ENCODE peak calls at places on chromosomes 6 and 20, in seven cellular contexts. One of them, this sample, is unnamed.

GRCh38 chr20:17678295-17678694 is 3.7 kb downstream of the RRBP1 start:
- DNase-seq in GM12864: no peak
- DNase-seq in AG04449: no peak
- DNase-seq in GM20000: no peak
- DNase-seq in Panc1: no peak
- DNase-seq in heart left ventricle: no peak
- DNase-seq in stomach: no peak
- DNase-seq in this sample: no peak

GRCh38 chr6:80005406-80005805 is 957 bp downstream of the TTK start:
- DNase-seq in GM12864: no peak
- DNase-seq in AG04449: no peak
- DNase-seq in GM20000: no peak
- DNase-seq in Panc1: no peak
- DNase-seq in heart left ventricle: no peak
- DNase-seq in stomach: no peak
- DNase-seq in this sample: no peak

GRCh38 chr20:34713194-34713943 is 9.2 kb downstream of the TP53INP2 start:
- DNase-seq in GM12864: no peak
- DNase-seq in AG04449: peak; percentile 99
- DNase-seq in GM20000: no peak
- DNase-seq in Panc1: peak; percentile 91
- DNase-seq in heart left ventricle: no peak
- DNase-seq in stomach: no peak
- DNase-seq in this sample: no peak

GRCh38 chr6:68279793-68280557 is 355.1 kb upstream of the ADGRB3 start:
- DNase-seq in GM12864: no peak
- DNase-seq in AG04449: no peak
- DNase-seq in GM20000: no peak
- DNase-seq in Panc1: no peak
- DNase-seq in heart left ventricle: no peak
- DNase-seq in stomach: no peak
- DNase-seq in this sample: no peak

GRCh38 chr6:27188206-27188884 is 59.2 kb upstream of the PRSS16 start:
- DNase-seq in GM12864: peak; percentile 52
- DNase-seq in AG04449: peak; percentile 38
- DNase-seq in GM20000: peak; percentile 61
- DNase-seq in Panc1: no peak
- DNase-seq in heart left ventricle: peak; percentile 37
- DNase-seq in stomach: peak; percentile 48
- DNase-seq in this sample: no peak

GRCh38 chr20:9306521-9306920 is 207.9 kb upstream of the LAMP5 start:
- DNase-seq in GM12864: no peak
- DNase-seq in AG04449: peak; percentile 80
- DNase-seq in GM20000: no peak
- DNase-seq in Panc1: no peak
- DNase-seq in heart left ventricle: no peak
- DNase-seq in stomach: no peak
- DNase-seq in this sample: no peak

GRCh38 chr6:104212977-104213696 is 646.6 kb downstream of the HACE1 start:
- DNase-seq in GM12864: no peak
- DNase-seq in AG04449: no peak
- DNase-seq in GM20000: no peak
- DNase-seq in Panc1: no peak
- DNase-seq in heart left ventricle: no peak
- DNase-seq in stomach: no peak
- DNase-seq in this sample: no peak

GRCh38 chr20:15814903-15815302 is 758.3 kb downstream of the KIF16B start:
- DNase-seq in GM12864: no peak
- DNase-seq in AG04449: no peak
- DNase-seq in GM20000: no peak
- DNase-seq in Panc1: no peak
- DNase-seq in heart left ventricle: no peak
- DNase-seq in stomach: no peak
- DNase-seq in this sample: no peak

GRCh38 chr6:151963001-151963400 is 155.5 kb downstream of the ESR1 start:
- DNase-seq in GM12864: no peak
- DNase-seq in AG04449: no peak
- DNase-seq in GM20000: no peak
- DNase-seq in Panc1: no peak
- DNase-seq in heart left ventricle: no peak
- DNase-seq in stomach: no peak
- DNase-seq in this sample: no peak

GRCh38 chr20:9374068-9374467 is 140.3 kb upstream of the LAMP5 start:
- DNase-seq in GM12864: no peak
- DNase-seq in AG04449: no peak
- DNase-seq in GM20000: no peak
- DNase-seq in Panc1: no peak
- DNase-seq in heart left ventricle: no peak
- DNase-seq in stomach: no peak
- DNase-seq in this sample: no peak

GRCh38 chr6:34174846-34175399 is 29.0 kb upstream of the GRM4 start:
- DNase-seq in GM12864: no peak
- DNase-seq in AG04449: no peak
- DNase-seq in GM20000: no peak
- DNase-seq in Panc1: no peak
- DNase-seq in heart left ventricle: no peak
- DNase-seq in stomach: peak; percentile 7
- DNase-seq in this sample: no peak

GRCh38 chr6:30707281-30707850 is 9.7 kb downstream of the MDC1 start:
- DNase-seq in GM12864: no peak
- DNase-seq in AG04449: no peak
- DNase-seq in GM20000: no peak
- DNase-seq in Panc1: no peak
- DNase-seq in heart left ventricle: no peak
- DNase-seq in stomach: no peak
- DNase-seq in this sample: no peak

GRCh38 chr6:166636191-166636938 is 9.3 kb upstream of the RPS6KA2 start:
- DNase-seq in GM12864: no peak
- DNase-seq in AG04449: no peak
- DNase-seq in GM20000: no peak
- DNase-seq in Panc1: no peak
- DNase-seq in heart left ventricle: no peak
- DNase-seq in stomach: no peak
- DNase-seq in this sample: no peak

GRCh38 chr20:57593134-57593886 is 26.9 kb downstream of the ZBP1 start:
- DNase-seq in GM12864: no peak
- DNase-seq in AG04449: no peak
- DNase-seq in GM20000: no peak
- DNase-seq in Panc1: no peak
- DNase-seq in heart left ventricle: peak; percentile 22
- DNase-seq in stomach: no peak
- DNase-seq in this sample: no peak

GRCh38 chr6:170279977-170280688 is 10.7 kb downstream of the DLL1 start:
- DNase-seq in GM12864: peak; percentile 36
- DNase-seq in AG04449: no peak
- DNase-seq in GM20000: peak; percentile 74
- DNase-seq in Panc1: peak; percentile 33
- DNase-seq in heart left ventricle: no peak
- DNase-seq in stomach: peak; percentile 75
- DNase-seq in this sample: peak; percentile 39

GRCh38 chr6:134517145-134517658 is 199.3 kb upstream of the SGK1 start:
- DNase-seq in GM12864: no peak
- DNase-seq in AG04449: no peak
- DNase-seq in GM20000: no peak
- DNase-seq in Panc1: no peak
- DNase-seq in heart left ventricle: peak; percentile 92
- DNase-seq in stomach: peak; percentile 90
- DNase-seq in this sample: no peak

GRCh38 chr6:37868447-37868825 is 48.9 kb downstream of the ZFAND3 start:
- DNase-seq in GM12864: no peak
- DNase-seq in AG04449: peak; percentile 49
- DNase-seq in GM20000: no peak
- DNase-seq in Panc1: no peak
- DNase-seq in heart left ventricle: no peak
- DNase-seq in stomach: no peak
- DNase-seq in this sample: no peak

GRCh38 chr20:58718729-58719128 is 26.1 kb downstream of the NPEPL1 start:
- DNase-seq in GM12864: no peak
- DNase-seq in AG04449: no peak
- DNase-seq in GM20000: no peak
- DNase-seq in Panc1: no peak
- DNase-seq in heart left ventricle: no peak
- DNase-seq in stomach: no peak
- DNase-seq in this sample: peak; percentile 21

GRCh38 chr6:46635462-46635861 is 17.2 kb downstream of the CYP39A1 start:
- DNase-seq in GM12864: no peak
- DNase-seq in AG04449: no peak
- DNase-seq in GM20000: no peak
- DNase-seq in Panc1: no peak
- DNase-seq in heart left ventricle: no peak
- DNase-seq in stomach: no peak
- DNase-seq in this sample: no peak

GRCh38 chr20:34129518-34130162 is 17.6 kb upstream of the EIF2S2 start:
- DNase-seq in GM12864: no peak
- DNase-seq in AG04449: no peak
- DNase-seq in GM20000: peak; percentile 88
- DNase-seq in Panc1: peak; percentile 47
- DNase-seq in heart left ventricle: peak; percentile 41
- DNase-seq in stomach: peak; percentile 64
- DNase-seq in this sample: peak; percentile 36

GRCh38 chr20:12592756-12593155 is 416.0 kb upstream of the SPTLC3 start:
- DNase-seq in GM12864: no peak
- DNase-seq in AG04449: no peak
- DNase-seq in GM20000: no peak
- DNase-seq in Panc1: no peak
- DNase-seq in heart left ventricle: no peak
- DNase-seq in stomach: no peak
- DNase-seq in this sample: no peak

GRCh38 chr6:168322966-168323365 is 3.4 kb upstream of the DACT2 start:
- DNase-seq in GM12864: no peak
- DNase-seq in AG04449: no peak
- DNase-seq in GM20000: no peak
- DNase-seq in Panc1: no peak
- DNase-seq in heart left ventricle: no peak
- DNase-seq in stomach: no peak
- DNase-seq in this sample: no peak

GRCh38 chr6:88359530-88360202 is 193.5 kb upstream of the CNR1 start:
- DNase-seq in GM12864: no peak
- DNase-seq in AG04449: no peak
- DNase-seq in GM20000: no peak
- DNase-seq in Panc1: no peak
- DNase-seq in heart left ventricle: no peak
- DNase-seq in stomach: no peak
- DNase-seq in this sample: no peak
- TF ChIP-seq CTCF in GM12864: no peak
- TF ChIP-seq CTCF in AG04449: no peak
- TF ChIP-seq CTCF in GM20000: no peak
- TF ChIP-seq CTCF in Panc1: peak; percentile 6
- TF ChIP-seq CTCF in heart left ventricle: no peak
- TF ChIP-seq CTCF in stomach: no peak
- TF ChIP-seq CTCF in this sample: no peak

GRCh38 chr6:155187994-155188706 is 75.7 kb upstream of the CLDN20 start:
- DNase-seq in GM12864: no peak
- DNase-seq in AG04449: no peak
- DNase-seq in GM20000: no peak
- DNase-seq in Panc1: no peak
- DNase-seq in heart left ventricle: no peak
- DNase-seq in stomach: no peak
- DNase-seq in this sample: no peak

GRCh38 chr6:155186052-155186658 is 77.7 kb upstream of the CLDN20 start:
- DNase-seq in GM12864: no peak
- DNase-seq in AG04449: no peak
- DNase-seq in GM20000: no peak
- DNase-seq in Panc1: no peak
- DNase-seq in heart left ventricle: no peak
- DNase-seq in stomach: no peak
- DNase-seq in this sample: no peak

GRCh38 chr6:155183095-155183494 is 80.7 kb upstream of the CLDN20 start:
- DNase-seq in GM12864: peak; percentile 61
- DNase-seq in AG04449: no peak
- DNase-seq in GM20000: peak; percentile 35
- DNase-seq in Panc1: no peak
- DNase-seq in heart left ventricle: no peak
- DNase-seq in stomach: no peak
- DNase-seq in this sample: no peak

GRCh38 chr6:155187096-155187495 is 76.7 kb upstream of the CLDN20 start:
- DNase-seq in GM12864: no peak
- DNase-seq in AG04449: no peak
- DNase-seq in GM20000: no peak
- DNase-seq in Panc1: no peak
- DNase-seq in heart left ventricle: no peak
- DNase-seq in stomach: no peak
- DNase-seq in this sample: no peak

DNA sequence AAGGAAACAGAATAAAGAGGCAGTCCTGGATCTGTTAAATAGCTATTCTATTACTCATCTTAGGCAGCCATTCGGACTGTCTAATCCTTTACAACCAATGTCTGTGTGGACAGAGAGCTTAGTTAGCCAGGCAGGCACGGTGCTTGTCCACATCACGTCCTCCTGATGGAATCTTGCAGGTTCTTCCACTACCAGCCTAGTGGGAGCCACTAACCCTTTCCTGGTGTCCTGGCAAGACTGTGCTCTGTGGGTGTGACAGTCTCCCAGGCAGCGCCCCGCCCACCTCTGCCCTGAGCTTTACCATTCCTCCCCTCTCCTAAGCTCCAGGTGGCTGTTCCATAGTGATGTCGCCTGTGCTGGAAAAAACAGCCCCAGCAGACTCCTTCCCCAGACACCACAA is 78.3 kb upstream of the CLDN20 start:
- DNase-seq in GM12864: no peak
- DNase-seq in AG04449: no peak
- DNase-seq in GM20000: no peak
- DNase-seq in Panc1: no peak
- DNase-seq in heart left ventricle: no peak
- DNase-seq in stomach: peak; percentile 54
- DNase-seq in this sample: no peak
- TF ChIP-seq CTCF in GM12864: no peak
- TF ChIP-seq CTCF in AG04449: no peak
- TF ChIP-seq CTCF in GM20000: no peak
- TF ChIP-seq CTCF in Panc1: no peak
- TF ChIP-seq CTCF in heart left ventricle: no peak
- TF ChIP-seq CTCF in stomach: no peak
- TF ChIP-seq CTCF in this sample: no peak

DNA sequence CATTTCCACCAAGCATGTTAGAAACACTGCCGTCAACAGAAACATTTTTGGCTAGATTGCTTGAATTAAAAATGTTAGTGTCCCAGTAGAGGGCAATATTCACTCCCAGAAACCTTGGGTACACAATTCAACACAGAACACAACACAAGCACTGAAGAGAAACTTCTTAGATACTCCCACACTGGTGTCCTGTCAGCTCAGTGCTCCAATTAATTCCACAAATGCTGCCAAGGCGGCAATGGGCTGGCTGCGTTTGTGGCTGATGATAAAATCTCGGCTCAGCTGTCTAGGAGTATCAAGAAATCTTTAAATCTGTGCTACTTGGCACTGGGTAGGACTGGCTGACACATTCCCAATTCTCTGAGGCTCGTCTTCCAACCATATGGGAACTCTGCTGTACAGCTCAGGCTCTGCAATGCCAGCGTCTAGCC is 39.3 kb downstream of the BEND3 start:
- DNase-seq in GM12864: no peak
- DNase-seq in AG04449: no peak
- DNase-seq in GM20000: peak; percentile 55
- DNase-seq in Panc1: no peak
- DNase-seq in heart left ventricle: no peak
- DNase-seq in stomach: no peak
- DNase-seq in this sample: no peak
- TF ChIP-seq CTCF in GM12864: no peak
- TF ChIP-seq CTCF in AG04449: no peak
- TF ChIP-seq CTCF in GM20000: peak; percentile 9
- TF ChIP-seq CTCF in Panc1: no peak
- TF ChIP-seq CTCF in heart left ventricle: peak; percentile 7
- TF ChIP-seq CTCF in stomach: no peak
- TF ChIP-seq CTCF in this sample: no peak

GRCh38 chr20:36754656-36755222 is 8.8 kb upstream of the NDRG3 start:
- DNase-seq in GM12864: no peak
- DNase-seq in AG04449: peak; percentile 10
- DNase-seq in GM20000: peak; percentile 56
- DNase-seq in Panc1: peak; percentile 78
- DNase-seq in heart left ventricle: no peak
- DNase-seq in stomach: no peak
- DNase-seq in this sample: peak; percentile 7
- TF ChIP-seq CTCF in GM12864: peak; percentile 77
- TF ChIP-seq CTCF in AG04449: peak; percentile 83
- TF ChIP-seq CTCF in GM20000: peak; percentile 33
- TF ChIP-seq CTCF in Panc1: peak; percentile 84
- TF ChIP-seq CTCF in heart left ventricle: peak; percentile 81
- TF ChIP-seq CTCF in stomach: peak; percentile 57
- TF ChIP-seq CTCF in this sample: peak; percentile 74